ENCODE peak calls at places on chromosomes 7 and 10, in four cellular contexts. One of them, this sample, is unnamed.

GRCh38 chr10:80608706-80609105 is 71.0 kb downstream of the SH2D4B start:
- DNase-seq in fibroblast of pulmonary artery: no peak
- DNase-seq in BE2C: no peak
- DNase-seq in psoas muscle: no peak
- DNase-seq in this sample: no peak

GRCh38 chr7:39670052-39670451 is 46.7 kb downstream of the RALA start:
- DNase-seq in fibroblast of pulmonary artery: no peak
- DNase-seq in psoas muscle: no peak
- DNase-seq in BE2C: no peak
- DNase-seq in this sample: no peak

GRCh38 chr7:75650062-75650461 is 88.7 kb downstream of the HIP1 start:
- DNase-seq in BE2C: no peak
- DNase-seq in fibroblast of pulmonary artery: no peak
- DNase-seq in psoas muscle: peak
- DNase-seq in this sample: peak

GRCh38 chr7:134364619-134365037 is 47.9 kb upstream of the SLC35B4 start:
- DNase-seq in BE2C: no peak
- DNase-seq in fibroblast of pulmonary artery: peak
- DNase-seq in psoas muscle: no peak
- DNase-seq in this sample: no peak

GRCh38 chr7:101175664-101176063 is 4.4 kb downstream of the NAT16 start:
- DNase-seq in BE2C: no peak
- DNase-seq in psoas muscle: no peak
- DNase-seq in fibroblast of pulmonary artery: no peak
- DNase-seq in this sample: no peak

GRCh38 chr10:125605167-125605566 is 77.8 kb downstream of the TEX36 start:
- DNase-seq in fibroblast of pulmonary artery: peak
- DNase-seq in BE2C: no peak
- DNase-seq in psoas muscle: no peak
- DNase-seq in this sample: no peak

GRCh38 chr10:31064334-31064733 is 32.7 kb upstream of the ZNF438 start:
- DNase-seq in BE2C: peak
- DNase-seq in fibroblast of pulmonary artery: peak
- DNase-seq in psoas muscle: peak
- DNase-seq in this sample: no peak

GRCh38 chr10:87956055-87956454 is 92.6 kb downstream of the PTEN start:
- DNase-seq in BE2C: no peak
- DNase-seq in fibroblast of pulmonary artery: no peak
- DNase-seq in psoas muscle: no peak
- DNase-seq in this sample: no peak

GRCh38 chr7:46317256-46317655 is 396.2 kb upstream of the IGFBP3 start:
- DNase-seq in BE2C: no peak
- DNase-seq in fibroblast of pulmonary artery: peak
- DNase-seq in psoas muscle: no peak
- DNase-seq in this sample: no peak

GRCh38 chr10:33031815-33032320 is 73.8 kb upstream of the ITGB1 start:
- DNase-seq in fibroblast of pulmonary artery: no peak
- DNase-seq in psoas muscle: no peak
- DNase-seq in BE2C: no peak
- DNase-seq in this sample: no peak

GRCh38 chr7:19268737-19269136 is 123.5 kb upstream of the FERD3L start:
- DNase-seq in fibroblast of pulmonary artery: peak
- DNase-seq in BE2C: no peak
- DNase-seq in psoas muscle: no peak
- DNase-seq in this sample: no peak

DNA sequence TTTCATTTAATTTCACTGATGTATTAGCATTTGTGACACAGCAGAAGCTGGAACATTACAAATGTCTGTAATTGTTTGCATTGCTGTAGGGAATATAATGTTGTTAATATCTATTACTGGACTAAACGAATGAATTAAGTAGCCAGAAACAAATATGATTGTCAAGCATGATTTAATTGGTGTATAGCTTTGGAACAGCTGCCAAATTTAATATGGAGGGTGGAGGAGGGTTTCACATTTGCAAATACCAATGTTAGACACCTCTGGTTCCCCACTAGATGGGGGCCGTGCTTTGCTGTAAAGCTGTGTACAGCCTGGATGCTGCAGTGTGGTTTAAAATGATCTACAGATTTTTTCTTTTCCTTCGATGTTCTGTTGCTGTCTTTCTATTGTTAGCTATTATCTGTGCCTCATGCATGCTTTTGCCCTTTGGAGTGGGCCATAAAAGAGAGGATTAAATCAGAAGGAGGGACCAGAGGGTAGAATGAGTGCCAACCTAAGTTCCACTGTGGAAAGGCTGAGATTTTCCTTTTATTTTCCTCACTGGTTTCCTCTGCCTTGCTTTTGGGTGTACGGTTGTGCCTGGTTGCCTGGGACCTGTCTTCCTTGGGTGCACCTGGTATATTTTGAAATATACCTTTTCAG is 23.1 kb downstream of the DNAJB9 start:
- DNase-seq in fibroblast of pulmonary artery: peak
- DNase-seq in psoas muscle: no peak
- DNase-seq in BE2C: peak
- DNase-seq in this sample: peak
- TF ChIP-seq CTCF in fibroblast of pulmonary artery: peak
- TF ChIP-seq CTCF in psoas muscle: no peak
- TF ChIP-seq CTCF in BE2C: peak
- TF ChIP-seq CTCF in this sample: no peak

GRCh38 chr7:1044189-1045037 is at the start of gene GPR146:
- DNase-seq in fibroblast of pulmonary artery: peak
- DNase-seq in psoas muscle: peak
- DNase-seq in BE2C: peak
- DNase-seq in this sample: peak
- TF ChIP-seq CTCF in fibroblast of pulmonary artery: peak
- TF ChIP-seq CTCF in psoas muscle: peak
- TF ChIP-seq CTCF in BE2C: peak
- TF ChIP-seq CTCF in this sample: peak

GRCh38 chr10:77378950-77379349 is 258.7 kb downstream of the KCNMA1 start:
- DNase-seq in fibroblast of pulmonary artery: no peak
- DNase-seq in psoas muscle: no peak
- DNase-seq in BE2C: no peak
- DNase-seq in this sample: no peak

GRCh38 chr10:77377034-77377433 is 260.6 kb downstream of the KCNMA1 start:
- DNase-seq in BE2C: no peak
- DNase-seq in fibroblast of pulmonary artery: no peak
- DNase-seq in psoas muscle: no peak
- DNase-seq in this sample: no peak

GRCh38 chr10:77380723-77381122 is 256.9 kb downstream of the KCNMA1 start:
- DNase-seq in fibroblast of pulmonary artery: no peak
- DNase-seq in psoas muscle: no peak
- DNase-seq in BE2C: no peak
- DNase-seq in this sample: no peak

GRCh38 chr10:77374189-77374656 is 263.4 kb downstream of the KCNMA1 start:
- DNase-seq in psoas muscle: no peak
- DNase-seq in fibroblast of pulmonary artery: no peak
- DNase-seq in BE2C: no peak
- DNase-seq in this sample: no peak

GRCh38 chr10:77377678-77378352 is 259.8 kb downstream of the KCNMA1 start:
- DNase-seq in fibroblast of pulmonary artery: no peak
- DNase-seq in psoas muscle: no peak
- DNase-seq in BE2C: no peak
- DNase-seq in this sample: no peak
- TF ChIP-seq CTCF in fibroblast of pulmonary artery: no peak
- TF ChIP-seq CTCF in psoas muscle: no peak
- TF ChIP-seq CTCF in BE2C: peak
- TF ChIP-seq CTCF in this sample: no peak

GRCh38 chr7:4722960-4723359 is 40.9 kb downstream of the FOXK1 start:
- DNase-seq in fibroblast of pulmonary artery: no peak
- DNase-seq in BE2C: no peak
- DNase-seq in psoas muscle: no peak
- DNase-seq in this sample: no peak

GRCh38 chr7:4725014-4725951 is 43.2 kb downstream of the FOXK1 start:
- DNase-seq in psoas muscle: peak
- DNase-seq in BE2C: no peak
- DNase-seq in fibroblast of pulmonary artery: peak
- DNase-seq in this sample: peak

GRCh38 chr7:4726051-4726450 is 44.0 kb downstream of the FOXK1 start:
- DNase-seq in fibroblast of pulmonary artery: no peak
- DNase-seq in psoas muscle: no peak
- DNase-seq in BE2C: no peak
- DNase-seq in this sample: no peak

GRCh38 chr7:4726568-4726967 is 44.5 kb downstream of the FOXK1 start:
- DNase-seq in psoas muscle: no peak
- DNase-seq in fibroblast of pulmonary artery: no peak
- DNase-seq in BE2C: no peak
- DNase-seq in this sample: no peak

GRCh38 chr7:4724648-4725013 is 42.5 kb downstream of the FOXK1 start:
- DNase-seq in BE2C: no peak
- DNase-seq in fibroblast of pulmonary artery: peak
- DNase-seq in psoas muscle: no peak
- DNase-seq in this sample: no peak
- TF ChIP-seq CTCF in BE2C: no peak
- TF ChIP-seq CTCF in fibroblast of pulmonary artery: no peak
- TF ChIP-seq CTCF in psoas muscle: no peak
- TF ChIP-seq CTCF in this sample: no peak

GRCh38 chr7:11835260-11835659 is 3.3 kb upstream of the THSD7A start:
- DNase-seq in psoas muscle: no peak
- DNase-seq in BE2C: no peak
- DNase-seq in fibroblast of pulmonary artery: peak
- DNase-seq in this sample: no peak
- TF ChIP-seq CTCF in psoas muscle: no peak
- TF ChIP-seq CTCF in BE2C: peak
- TF ChIP-seq CTCF in fibroblast of pulmonary artery: peak
- TF ChIP-seq CTCF in this sample: no peak

DNA sequence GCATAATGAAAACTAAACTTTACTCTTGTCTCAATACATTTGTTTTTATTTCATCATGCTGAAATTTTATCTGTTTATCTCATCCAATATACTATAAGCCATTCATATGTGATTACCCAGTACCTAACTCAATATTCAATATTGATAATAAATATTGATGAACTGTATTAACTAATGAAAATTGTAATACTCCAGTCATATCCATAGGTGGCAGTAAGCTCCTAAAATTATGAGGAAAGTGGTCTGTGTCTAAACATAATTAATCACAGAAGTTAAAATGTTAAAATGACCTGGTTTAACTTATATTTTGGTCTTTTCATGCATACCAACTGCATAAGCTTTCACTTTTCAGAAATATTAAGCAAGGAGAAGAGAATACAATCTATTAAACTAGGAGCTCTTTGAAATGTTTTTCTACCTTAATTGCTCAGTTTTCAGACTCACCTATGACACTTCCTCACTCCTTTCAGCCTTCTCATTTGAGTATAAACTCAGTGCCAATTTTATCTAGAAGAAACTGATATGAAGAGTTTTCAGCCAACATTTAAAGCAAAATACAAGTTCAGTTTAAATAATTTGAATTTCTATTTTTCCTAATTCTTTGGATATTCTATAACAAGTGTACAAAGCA is 30.5 kb upstream of the VWDE start:
- DNase-seq in fibroblast of pulmonary artery: peak
- DNase-seq in BE2C: no peak
- DNase-seq in psoas muscle: no peak
- DNase-seq in this sample: no peak
- TF ChIP-seq CTCF in fibroblast of pulmonary artery: peak
- TF ChIP-seq CTCF in BE2C: peak
- TF ChIP-seq CTCF in psoas muscle: peak
- TF ChIP-seq CTCF in this sample: peak

GRCh38 chr7:23530901-23531793 is 634 bp downstream of the TRA2A start:
- DNase-seq in BE2C: peak
- DNase-seq in psoas muscle: peak
- DNase-seq in fibroblast of pulmonary artery: peak
- DNase-seq in this sample: peak
- TF ChIP-seq CTCF in BE2C: no peak
- TF ChIP-seq CTCF in psoas muscle: no peak
- TF ChIP-seq CTCF in fibroblast of pulmonary artery: no peak
- TF ChIP-seq CTCF in this sample: no peak

GRCh38 chr7:29996321-29996720 is 6.7 kb upstream of the SCRN1 start:
- DNase-seq in BE2C: no peak
- DNase-seq in psoas muscle: no peak
- DNase-seq in fibroblast of pulmonary artery: no peak
- DNase-seq in this sample: no peak

GRCh38 chr7:29990931-29991330 is 1.3 kb upstream of the SCRN1 start:
- DNase-seq in psoas muscle: no peak
- DNase-seq in BE2C: no peak
- DNase-seq in fibroblast of pulmonary artery: no peak
- DNase-seq in this sample: no peak

GRCh38 chr7:29995652-29996051 is 6.1 kb upstream of the SCRN1 start:
- DNase-seq in fibroblast of pulmonary artery: peak
- DNase-seq in BE2C: no peak
- DNase-seq in psoas muscle: no peak
- DNase-seq in this sample: no peak

GRCh38 chr7:29991937-29992336 is 2.3 kb upstream of the SCRN1 start:
- DNase-seq in fibroblast of pulmonary artery: no peak
- DNase-seq in BE2C: no peak
- DNase-seq in psoas muscle: no peak
- DNase-seq in this sample: no peak

DNA sequence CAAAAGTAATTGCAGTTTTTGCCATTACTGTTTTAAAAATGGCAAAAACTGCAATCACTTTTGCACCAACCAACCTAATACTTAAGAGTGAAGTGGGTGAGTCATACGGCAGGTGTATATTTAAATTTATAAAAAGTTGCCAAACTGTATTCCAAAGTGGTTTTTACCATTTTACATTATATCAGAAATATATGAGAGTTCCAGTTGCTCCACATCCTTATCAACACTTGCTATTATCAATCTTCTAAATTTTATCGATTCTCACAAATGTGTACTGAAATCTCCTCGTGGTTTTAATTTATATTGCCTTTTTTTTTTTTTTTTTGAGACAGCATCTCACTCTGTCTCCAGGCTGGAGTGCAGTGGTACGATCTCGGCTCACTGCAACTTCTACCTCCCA is 3.6 kb upstream of the SCRN1 start:
- DNase-seq in fibroblast of pulmonary artery: no peak
- DNase-seq in psoas muscle: no peak
- DNase-seq in BE2C: no peak
- DNase-seq in this sample: no peak
- TF ChIP-seq CTCF in fibroblast of pulmonary artery: no peak
- TF ChIP-seq CTCF in psoas muscle: no peak
- TF ChIP-seq CTCF in BE2C: no peak
- TF ChIP-seq CTCF in this sample: no peak

This sample was measured in nephron progenitor cell.